ENCODE peak calls at places on chromosomes 1 and 21, in four cellular contexts. One of them, this sample, is unnamed.

GRCh38 chr1:57470028-57470427 is 46.2 kb upstream of the DAB1 start:
- DNase-seq in aorta: no peak
- DNase-seq in NCI-H460: no peak
- DNase-seq in glutamatergic neuron: no peak
- DNase-seq in this sample: no peak

GRCh38 chr1:207941664-207942063 is 30.7 kb upstream of the CD34 start:
- DNase-seq in aorta: peak
- DNase-seq in NCI-H460: no peak
- DNase-seq in glutamatergic neuron: no peak
- DNase-seq in this sample: no peak

GRCh38 chr1:18922319-18922726 is 20.0 kb upstream of the ALDH4A1 start:
- DNase-seq in aorta: peak
- DNase-seq in NCI-H460: no peak
- DNase-seq in glutamatergic neuron: peak
- DNase-seq in this sample: no peak

GRCh38 chr1:197924516-197925123 is 7.4 kb downstream of the LHX9 start:
- DNase-seq in aorta: no peak
- DNase-seq in NCI-H460: peak
- DNase-seq in glutamatergic neuron: no peak
- DNase-seq in this sample: no peak

GRCh38 chr1:209875510-209875909 is 47.7 kb downstream of the UTP25 start:
- DNase-seq in aorta: no peak
- DNase-seq in NCI-H460: peak
- DNase-seq in glutamatergic neuron: no peak
- DNase-seq in this sample: no peak

GRCh38 chr1:168980180-168980579 is 126.3 kb upstream of the ATP1B1 start:
- DNase-seq in aorta: no peak
- DNase-seq in NCI-H460: no peak
- DNase-seq in glutamatergic neuron: no peak
- DNase-seq in this sample: no peak

GRCh38 chr1:41391834-41392527 is 30.7 kb downstream of the FOXO6 start:
- DNase-seq in aorta: no peak
- DNase-seq in NCI-H460: no peak
- DNase-seq in glutamatergic neuron: no peak
- DNase-seq in this sample: no peak

GRCh38 chr1:99727575-99728190 is 38.8 kb downstream of the FRRS1 start:
- DNase-seq in aorta: no peak
- DNase-seq in NCI-H460: no peak
- DNase-seq in glutamatergic neuron: no peak
- DNase-seq in this sample: no peak

GRCh38 chr21:24976238-24976637 is 631.0 kb downstream of the MRPL39 start:
- DNase-seq in aorta: no peak
- DNase-seq in NCI-H460: no peak
- DNase-seq in glutamatergic neuron: no peak
- DNase-seq in this sample: no peak

GRCh38 chr1:184244962-184245361 is 141.9 kb upstream of the C1orf21 start:
- DNase-seq in aorta: no peak
- DNase-seq in NCI-H460: no peak
- DNase-seq in glutamatergic neuron: no peak
- DNase-seq in this sample: no peak

GRCh38 chr1:179296356-179296755 is 2.8 kb downstream of the SOAT1 start:
- DNase-seq in aorta: no peak
- DNase-seq in NCI-H460: no peak
- DNase-seq in glutamatergic neuron: no peak
- DNase-seq in this sample: no peak

GRCh38 chr1:178739285-178740045 is 14.4 kb downstream of the RALGPS2 start:
- DNase-seq in aorta: no peak
- DNase-seq in NCI-H460: no peak
- DNase-seq in glutamatergic neuron: no peak
- DNase-seq in this sample: no peak

GRCh38 chr1:63063367-63063766 is 259.0 kb upstream of the FOXD3 start:
- DNase-seq in aorta: no peak
- DNase-seq in NCI-H460: no peak
- DNase-seq in glutamatergic neuron: no peak
- DNase-seq in this sample: no peak

GRCh38 chr21:42193721-42194120 is 25.2 kb upstream of the ABCG1 start:
- DNase-seq in aorta: no peak
- DNase-seq in NCI-H460: no peak
- DNase-seq in glutamatergic neuron: no peak
- DNase-seq in this sample: no peak

GRCh38 chr1:46171872-46172271 is 3.0 kb upstream of the TSPAN1 start:
- DNase-seq in aorta: peak
- DNase-seq in NCI-H460: no peak
- DNase-seq in glutamatergic neuron: no peak
- DNase-seq in this sample: no peak

GRCh38 chr1:207277241-207277640 is 44.2 kb upstream of the CD55 start:
- DNase-seq in aorta: no peak
- DNase-seq in NCI-H460: no peak
- DNase-seq in glutamatergic neuron: no peak
- DNase-seq in this sample: no peak

GRCh38 chr1:61341426-61341825 is 259.1 kb downstream of the NFIA start:
- DNase-seq in aorta: no peak
- DNase-seq in NCI-H460: no peak
- DNase-seq in glutamatergic neuron: no peak
- DNase-seq in this sample: no peak

GRCh38 chr1:158520955-158521665 is 33.1 kb downstream of the OR6Y1 start:
- DNase-seq in aorta: no peak
- DNase-seq in NCI-H460: no peak
- DNase-seq in glutamatergic neuron: no peak
- DNase-seq in this sample: no peak

GRCh38 chr1:91804546-91805023 is 81.4 kb downstream of the TGFBR3 start:
- DNase-seq in aorta: no peak
- DNase-seq in NCI-H460: no peak
- DNase-seq in glutamatergic neuron: no peak
- DNase-seq in this sample: peak

GRCh38 chr1:222416001-222416791 is 131.7 kb downstream of the HHIPL2 start:
- DNase-seq in aorta: no peak
- DNase-seq in NCI-H460: no peak
- DNase-seq in glutamatergic neuron: no peak
- DNase-seq in this sample: no peak

GRCh38 chr1:3022976-3023375 is 1.7 kb downstream of the ACTRT2 start:
- DNase-seq in aorta: peak
- DNase-seq in NCI-H460: no peak
- DNase-seq in glutamatergic neuron: no peak
- DNase-seq in this sample: no peak

GRCh38 chr1:46466477-46467182 is 23.0 kb upstream of the DMBX1 start:
- DNase-seq in aorta: peak
- DNase-seq in NCI-H460: no peak
- DNase-seq in glutamatergic neuron: peak
- DNase-seq in this sample: no peak

GRCh38 chr1:150161747-150162581 is 12.2 kb downstream of the PLEKHO1 start:
- DNase-seq in aorta: no peak
- DNase-seq in NCI-H460: no peak
- DNase-seq in glutamatergic neuron: no peak
- DNase-seq in this sample: no peak

GRCh38 chr21:33064623-33064996 is 5.3 kb upstream of the OLIG1 start:
- DNase-seq in aorta: no peak
- DNase-seq in NCI-H460: no peak
- DNase-seq in glutamatergic neuron: no peak
- DNase-seq in this sample: no peak

GRCh38 chr1:19484793-19485361 is 462 bp downstream of the CAPZB start:
- DNase-seq in aorta: peak
- DNase-seq in NCI-H460: no peak
- DNase-seq in glutamatergic neuron: peak
- DNase-seq in this sample: peak

GRCh38 chr1:33094971-33095604 is 14.1 kb downstream of the AZIN2 start:
- DNase-seq in aorta: no peak
- DNase-seq in NCI-H460: peak
- DNase-seq in glutamatergic neuron: peak
- DNase-seq in this sample: no peak

GRCh38 chr1:13587256-13588030 is 3.8 kb downstream of the PDPN start:
- DNase-seq in aorta: no peak
- DNase-seq in NCI-H460: no peak
- DNase-seq in glutamatergic neuron: no peak
- DNase-seq in this sample: no peak

GRCh38 chr1:192696082-192696481 is 60.1 kb downstream of the RGS13 start:
- DNase-seq in aorta: no peak
- DNase-seq in NCI-H460: no peak
- DNase-seq in glutamatergic neuron: no peak
- DNase-seq in this sample: no peak

This sample was measured in stimulated activated effector memory CD8-positive, alpha-beta T cell treated with anti-CD3 and anti-CD28 coated beads, Interleukin-12 subunit alpha, Interleukin-12 subunit beta, amount 100 ng/mL, for 72 hours.